ENCODE peak calls at places on chromosome 20, in eight cellular contexts. O is fibroblast of mammary gland; B is NCI-H2029 treated with DMSO at 0.1 percent for 48 hours; Y is Right ventricle myocardium superior; C is CD8-positive, alpha-beta T cell; Z is M059J; X is left kidney; Q is kidney glomerular epithelial cell. H is an unnamed sample.

GRCh38 chr20:48458003-48458377 is 369.8 kb downstream of the PREX1 start:
- DNase-seq in Y (no peak), O (no peak), C (no peak), B (no peak), Z (no peak), Q (no peak), X (no peak), H (no peak)

GRCh38 chr20:420169-420620 is 12.1 kb downstream of the RBCK1 start:
- DNase-seq in Y (no peak), B (no peak), Z (no peak), X (no peak), Q (no peak), C (no peak), O (no peak), H (no peak)

GRCh38 chr20:11544029-11544678 is 373.5 kb upstream of the BTBD3 start:
- DNase-seq in Z (peak), Q (peak), C (no peak), B (peak), X (peak), Y (no peak), O (peak), H (no peak)

GRCh38 chr20:43238833-43239232 is 49.1 kb upstream of the PTPRT start:
- DNase-seq in Y (no peak), C (no peak), O (no peak), X (no peak), B (peak), Q (no peak), Z (peak), H (no peak)

GRCh38 chr20:41407617-41408016 is 41.0 kb upstream of the EMILIN3 start:
- DNase-seq in Y (no peak), O (no peak), Z (no peak), B (no peak), C (no peak), Q (no peak), X (peak), H (no peak)

GRCh38 chr20:14721926-14722325 is 384.5 kb upstream of the FLRT3 start:
- DNase-seq in O (no peak), Z (peak), Q (no peak), C (no peak), B (no peak), X (no peak), Y (no peak), H (no peak)

GRCh38 chr20:719816-720215 is 44.2 kb upstream of the SCRT2 start:
- DNase-seq in C (no peak), B (no peak), Q (no peak), X (peak), Y (no peak), O (no peak), Z (no peak), H (no peak)

GRCh38 chr20:63290677-63291472 is 2.1 kb upstream of the COL20A1 start:
- DNase-seq in O (peak), Q (peak), X (peak), Z (peak), C (peak), B (no peak), Y (peak), H (no peak)

GRCh38 chr20:20440473-20440872 is 72.6 kb downstream of the INSM1 start:
- DNase-seq in Z (no peak), Q (no peak), O (no peak), Y (no peak), X (peak), B (peak), C (no peak), H (no peak)

GRCh38 chr20:58839474-58839874 is 11.2 kb downstream of the GNAS-AS1 start:
- DNase-seq in Z (peak), C (no peak), X (peak), Y (peak), Q (no peak), O (peak), B (no peak), H (peak)

GRCh38 chr20:43863821-43864544 is 50.7 kb upstream of the TOX2 start:
- DNase-seq in Y (no peak), B (no peak), O (no peak), Q (no peak), C (no peak), X (no peak), Z (no peak), H (no peak)

GRCh38 chr20:32510601-32511357 is 74.4 kb downstream of the NOL4L start:
- DNase-seq in O (no peak), B (no peak), C (no peak), Z (peak), Q (no peak), X (peak), Y (no peak), H (no peak)

GRCh38 chr20:43536817-43537440 is 21.9 kb upstream of the SGK2 start:
- DNase-seq in Y (no peak), O (no peak), C (no peak), X (no peak), Q (no peak), B (no peak), Z (peak), H (no peak)

GRCh38 chr20:10356628-10357027 is 77.4 kb downstream of the MKKS start:
- DNase-seq in Q (no peak), Y (no peak), X (no peak), C (no peak), Z (peak), O (no peak), B (no peak), H (no peak)

GRCh38 chr20:51481311-51481997 is 61.1 kb downstream of the NFATC2 start:
- DNase-seq in O (no peak), B (no peak), Z (no peak), X (peak), Y (no peak), C (no peak), Q (no peak), H (no peak)

GRCh38 chr20:61886721-61887658 is 178.7 kb downstream of the TAF4 start:
- DNase-seq in O (peak), C (peak), B (no peak), Y (peak), X (peak), Z (no peak), Q (no peak), H (peak)

GRCh38 chr20:57774951-57775350 is 65.1 kb upstream of the PMEPA1 start:
- DNase-seq in Z (no peak), O (no peak), C (no peak), B (no peak), X (no peak), Q (no peak), Y (no peak), H (no peak)

GRCh38 chr20:62791301-62792181 is 4.7 kb upstream of the MRGBP start:
- DNase-seq in B (peak), X (peak), Q (peak), Z (peak), O (peak), C (peak), Y (peak), H (peak)

GRCh38 chr20:3088031-3088430 is 3.5 kb upstream of the AVP start:
- DNase-seq in O (no peak), X (no peak), B (no peak), Z (peak), C (no peak), Q (no peak), Y (no peak), H (no peak)

GRCh38 chr20:48419173-48419572 is 408.6 kb downstream of the PREX1 start:
- DNase-seq in O (no peak), B (no peak), Z (no peak), C (no peak), Y (no peak), X (peak), Q (no peak), H (no peak)

GRCh38 chr20:61449057-61449456 is 197.0 kb downstream of the CDH4 start:
- DNase-seq in Y (no peak), C (no peak), Q (no peak), Z (no peak), O (no peak), X (no peak), B (no peak), H (no peak)